ENCODE peak calls at places on chromosomes 12 and 14, in five cellular contexts. Q, A, T, E and P are unnamed samples.

GRCh38 chr12:116361404-116362223 is 84.1 kb upstream of the MED13L start:
- DNase-seq in Q (no peak), A (no peak), T (no peak), E (no peak), P (no peak)

GRCh38 chr12:126349383-126349782 is 1284.1 kb downstream of the AACS start:
- DNase-seq in Q (no peak), T (no peak), E (no peak), A (no peak), P (no peak)

GRCh38 chr12:45203767-45204166 is 12.1 kb upstream of the ANO6 start:
- DNase-seq in T (no peak), E (no peak), A (no peak), Q (no peak), P (peak; percentile 67)

GRCh38 chr12:124399622-124400021 is 104.7 kb downstream of the RFLNA start:
- DNase-seq in T (peak; percentile 76), E (no peak), Q (no peak), A (peak; percentile 33), P (peak; percentile 18)

GRCh38 chr12:130826151-130826801 is 12.8 kb downstream of the STX2 start:
- DNase-seq in Q (no peak), A (peak; percentile 76), E (peak; percentile 67), T (peak; percentile 87), P (peak; percentile 33)

GRCh38 chr12:102891756-102892155 is 25.3 kb downstream of the PAH start:
- DNase-seq in T (no peak), A (no peak), Q (no peak), E (no peak), P (no peak)

GRCh38 chr14:21528381-21529348 is 2.5 kb upstream of the SALL2 start:
- DNase-seq in Q (no peak), A (no peak), E (no peak), T (peak; percentile 47), P (peak; percentile 93)

GRCh38 chr14:52241102-52241793 is 26.2 kb upstream of the PTGDR start:
- DNase-seq in T (no peak), E (no peak), A (no peak), Q (no peak), P (no peak)

GRCh38 chr14:99758121-99758871 is 34.9 kb upstream of the EML1 start:
- DNase-seq in A (peak; percentile 53), T (no peak), E (no peak), Q (no peak), P (no peak)

GRCh38 chr12:75444444-75445136 is 36.0 kb upstream of the GLIPR1 start:
- DNase-seq in T (no peak), A (peak; percentile 39), Q (no peak), E (no peak), P (peak; percentile 44)

GRCh38 chr14:98189521-98189920 is 1082.5 kb downstream of the BCL11B start:
- DNase-seq in E (no peak), Q (no peak), T (no peak), A (no peak), P (no peak)

GRCh38 chr12:31015215-31015614 is 58.4 kb upstream of the DDX11 start:
- DNase-seq in A (no peak), E (no peak), T (no peak), Q (no peak), P (no peak)

GRCh38 chr12:109999983-110000505 is 814 bp downstream of the ANKRD13A start:
- DNase-seq in A (no peak), T (no peak), Q (no peak), E (no peak), P (no peak)

GRCh38 chr12:121719926-121720414 is 7.4 kb downstream of the TMEM120B start:
- DNase-seq in Q (no peak), E (no peak), A (peak; percentile 66), T (no peak), P (no peak)

GRCh38 chr14:79437951-79438350 is 773.4 kb downstream of the DIO2 start:
- DNase-seq in E (no peak), T (no peak), Q (no peak), A (no peak), P (no peak)

GRCh38 chr12:42541965-42542364 is 47.6 kb downstream of the PRICKLE1 start:
- DNase-seq in A (no peak), Q (no peak), E (no peak), T (no peak), P (no peak)

GRCh38 chr12:109737111-109737510 is 23.5 kb downstream of the FAM222A start:
- DNase-seq in A (no peak), T (no peak), E (no peak), Q (no peak), P (no peak)

GRCh38 chr14:59376691-59377090 is 88.5 kb downstream of the GPR135 start:
- DNase-seq in A (no peak), E (no peak), T (no peak), Q (no peak), P (no peak)

GRCh38 chr12:46414591-46415268 is 42.2 kb upstream of the SLC38A2 start:
- DNase-seq in E (no peak), A (no peak), T (no peak), Q (no peak), P (no peak)
- TF ChIP-seq HDAC2 in E (no peak), A (no peak), T (no peak), Q (no peak), P (no peak)

DNA sequence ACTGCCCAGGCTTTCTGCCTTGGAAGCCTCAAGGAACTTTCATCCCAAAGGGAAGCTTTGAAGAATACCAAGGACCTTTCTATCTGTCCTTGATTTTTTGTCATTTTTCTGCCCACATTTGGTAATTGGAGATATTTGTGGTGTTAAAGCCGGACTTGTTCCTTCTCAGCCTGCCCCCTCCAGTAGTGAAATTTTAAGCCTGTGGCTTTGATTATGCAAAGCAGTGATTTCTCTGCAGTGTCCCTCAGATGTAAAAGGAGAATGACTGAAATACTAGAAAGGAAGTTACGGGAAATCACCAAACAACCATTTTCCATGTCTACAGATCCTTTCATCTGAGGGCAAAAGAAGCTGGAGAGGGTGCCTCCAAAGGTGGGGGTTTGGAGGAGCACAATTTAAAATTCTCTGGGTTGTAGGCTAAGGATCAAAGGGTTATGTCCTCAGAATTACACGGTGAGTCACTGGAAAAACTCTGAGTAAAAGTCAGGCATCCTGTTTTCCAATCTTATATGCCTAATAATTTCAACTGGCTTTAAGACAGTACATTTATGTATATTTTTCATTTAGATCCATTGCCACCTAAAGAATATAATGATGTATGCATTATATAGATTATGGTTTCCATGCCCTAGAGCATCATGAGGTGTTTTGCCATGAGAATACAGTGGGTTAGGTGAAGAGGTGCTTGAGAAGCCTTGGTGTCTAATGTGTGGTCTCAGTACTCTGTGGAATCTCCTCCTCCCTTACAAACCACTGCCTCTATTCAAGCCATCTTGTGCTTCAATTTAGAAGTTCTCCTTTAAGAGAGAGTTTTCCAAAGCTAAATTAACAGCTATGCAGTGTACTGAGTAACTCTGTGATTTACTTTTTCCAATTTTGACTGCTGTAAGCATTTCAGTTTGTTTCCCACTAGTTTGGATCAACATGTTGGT is 362.1 kb downstream of the RAD51B start:
- DNase-seq in E (no peak), A (peak; percentile 46), T (no peak), Q (peak; percentile 48), P (peak; percentile 68)
- TF ChIP-seq HDAC2 in E (no peak), A (no peak), T (no peak), Q (no peak), P (no peak)

DNA sequence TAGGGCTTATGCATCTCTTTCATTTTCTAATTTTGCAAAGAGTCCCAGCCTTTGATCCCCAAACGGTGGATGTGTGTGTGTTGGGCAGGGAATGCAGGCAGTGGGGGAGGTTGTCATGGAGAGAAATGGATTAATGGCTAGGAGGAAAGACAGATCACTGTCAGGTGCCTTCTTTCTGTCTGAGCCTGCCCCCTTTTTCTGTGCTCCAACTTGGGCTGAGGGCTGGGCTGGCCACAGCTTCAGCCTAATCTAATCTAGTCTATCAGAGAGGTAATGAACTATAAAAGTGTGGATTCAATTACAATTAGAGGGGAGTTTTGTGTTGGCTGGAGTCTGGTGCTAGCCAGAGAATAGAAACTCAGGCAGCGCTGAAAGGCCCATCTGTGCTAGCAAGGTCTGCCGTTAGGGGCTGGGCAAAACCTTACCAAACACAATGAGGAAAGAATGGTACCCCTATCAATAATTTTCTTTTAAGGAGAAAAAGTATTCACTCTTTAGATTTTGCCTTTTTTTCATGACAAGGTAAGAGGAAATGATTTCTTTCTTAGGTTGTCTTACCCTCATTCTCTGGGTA is 41.3 kb downstream of the NEUROD4 start:
- DNase-seq in E (no peak), T (no peak), A (no peak), Q (no peak), P (no peak)
- TF ChIP-seq HDAC2 in E (no peak), T (no peak), A (no peak), Q (no peak), P (no peak)

GRCh38 chr14:76298896-76299295 is 77.0 kb upstream of the ESRRB start:
- DNase-seq in T (no peak), A (no peak), Q (no peak), E (no peak), P (no peak)
- TF ChIP-seq HDAC2 in T (no peak), A (no peak), Q (no peak), E (no peak), P (no peak)

GRCh38 chr12:57834086-57834876 is 12.2 kb downstream of the CTDSP2 start:
- DNase-seq in Q (no peak), A (no peak), E (no peak), T (no peak), P (no peak)
- TF ChIP-seq HDAC2 in Q (no peak), A (no peak), E (no peak), T (no peak), P (no peak)

DNA sequence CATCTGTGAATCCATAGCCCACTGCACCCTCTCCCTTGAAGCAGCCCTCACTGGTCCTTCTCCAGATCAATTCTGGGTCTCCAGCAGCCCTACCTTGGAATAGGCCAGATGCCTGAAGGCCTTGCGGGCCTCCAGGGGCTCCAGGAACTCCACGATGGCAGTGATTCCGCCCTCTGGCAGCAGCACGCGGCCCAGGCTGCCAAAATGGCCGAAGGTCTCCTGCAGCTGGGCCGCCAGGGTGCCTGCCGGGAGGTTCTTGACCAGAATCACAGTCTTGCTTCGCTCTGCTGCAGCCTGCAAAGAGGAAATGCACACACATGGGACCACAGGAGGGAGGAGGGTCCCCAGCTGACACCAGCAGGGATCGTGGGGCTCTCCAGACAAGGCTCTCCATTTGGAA is 26.3 kb downstream of the RBM19 start:
- DNase-seq in A (no peak), E (no peak), T (no peak), Q (no peak), P (no peak)
- TF ChIP-seq HDAC2 in A (no peak), E (no peak), T (no peak), Q (no peak), P (no peak)